ENCODE peak calls at places on chromosomes 3 and 15, in ten cellular contexts. One of them, this sample, is unnamed.

GRCh38 chr3:117026401-117026800 is 316.8 kb downstream of the TUSC7 start:
- DNase-seq in NCI-H460: no peak
- DNase-seq in T follicular helper cell: no peak
- DNase-seq in NCI-H446 treated with DMSO at 0.1 percent for 48 hours: no peak
- DNase-seq in HFF-Myc: no peak
- DNase-seq in mucosa of descending colon: no peak
- DNase-seq in nephron progenitor cell: no peak
- DNase-seq in germinal center: no peak
- DNase-seq in NB4: no peak
- DNase-seq in fibroblast of the aortic adventitia: no peak
- DNase-seq in this sample: no peak

GRCh38 chr3:14368146-14368545 is 34.3 kb upstream of the SLC6A6 start:
- DNase-seq in NCI-H460: no peak
- DNase-seq in T follicular helper cell: no peak
- DNase-seq in NCI-H446 treated with DMSO at 0.1 percent for 48 hours: no peak
- DNase-seq in HFF-Myc: no peak
- DNase-seq in mucosa of descending colon: no peak
- DNase-seq in nephron progenitor cell: no peak
- DNase-seq in germinal center: no peak
- DNase-seq in NB4: no peak
- DNase-seq in fibroblast of the aortic adventitia: no peak
- DNase-seq in this sample: no peak

GRCh38 chr15:66965201-66965900 is 100.1 kb upstream of the SMAD3 start:
- DNase-seq in NCI-H460: no peak
- DNase-seq in T follicular helper cell: no peak
- DNase-seq in NCI-H446 treated with DMSO at 0.1 percent for 48 hours: no peak
- DNase-seq in HFF-Myc: no peak
- DNase-seq in mucosa of descending colon: no peak
- DNase-seq in nephron progenitor cell: no peak
- DNase-seq in germinal center: no peak
- DNase-seq in NB4: no peak
- DNase-seq in fibroblast of the aortic adventitia: no peak
- DNase-seq in this sample: no peak

GRCh38 chr15:84604804-84605203 is 4.0 kb downstream of the ZSCAN2 start:
- DNase-seq in NCI-H460: no peak
- DNase-seq in T follicular helper cell: no peak
- DNase-seq in NCI-H446 treated with DMSO at 0.1 percent for 48 hours: no peak
- DNase-seq in HFF-Myc: no peak
- DNase-seq in mucosa of descending colon: no peak
- DNase-seq in nephron progenitor cell: no peak
- DNase-seq in germinal center: no peak
- DNase-seq in NB4: no peak
- DNase-seq in fibroblast of the aortic adventitia: no peak
- DNase-seq in this sample: no peak

GRCh38 chr15:90082140-90082713 is 20.0 kb downstream of the IDH2 start:
- DNase-seq in NCI-H460: no peak
- DNase-seq in T follicular helper cell: no peak
- DNase-seq in NCI-H446 treated with DMSO at 0.1 percent for 48 hours: no peak
- DNase-seq in HFF-Myc: no peak
- DNase-seq in mucosa of descending colon: no peak
- DNase-seq in nephron progenitor cell: no peak
- DNase-seq in germinal center: no peak
- DNase-seq in NB4: no peak
- DNase-seq in fibroblast of the aortic adventitia: no peak
- DNase-seq in this sample: no peak

GRCh38 chr15:77282333-77282732 is 137.6 kb downstream of the PEAK1 start:
- DNase-seq in NCI-H460: no peak
- DNase-seq in T follicular helper cell: no peak
- DNase-seq in NCI-H446 treated with DMSO at 0.1 percent for 48 hours: no peak
- DNase-seq in HFF-Myc: peak
- DNase-seq in mucosa of descending colon: no peak
- DNase-seq in nephron progenitor cell: no peak
- DNase-seq in germinal center: no peak
- DNase-seq in NB4: no peak
- DNase-seq in fibroblast of the aortic adventitia: peak
- DNase-seq in this sample: no peak

GRCh38 chr3:196186661-196187573 is 24.3 kb downstream of the ZDHHC19 start:
- DNase-seq in NCI-H460: no peak
- DNase-seq in T follicular helper cell: no peak
- DNase-seq in NCI-H446 treated with DMSO at 0.1 percent for 48 hours: no peak
- DNase-seq in HFF-Myc: no peak
- DNase-seq in mucosa of descending colon: peak
- DNase-seq in nephron progenitor cell: peak
- DNase-seq in germinal center: peak
- DNase-seq in NB4: no peak
- DNase-seq in fibroblast of the aortic adventitia: peak
- DNase-seq in this sample: peak

GRCh38 chr3:149129326-149130123 is at the start of gene HPS3:
- DNase-seq in NCI-H460: peak
- DNase-seq in T follicular helper cell: peak
- DNase-seq in NCI-H446 treated with DMSO at 0.1 percent for 48 hours: peak
- DNase-seq in HFF-Myc: peak
- DNase-seq in mucosa of descending colon: peak
- DNase-seq in nephron progenitor cell: peak
- DNase-seq in germinal center: peak
- DNase-seq in NB4: peak
- DNase-seq in fibroblast of the aortic adventitia: peak
- DNase-seq in this sample: peak

GRCh38 chr3:184637705-184638104 is 74.2 kb downstream of the MAGEF1 start:
- DNase-seq in NCI-H460: no peak
- DNase-seq in T follicular helper cell: no peak
- DNase-seq in NCI-H446 treated with DMSO at 0.1 percent for 48 hours: no peak
- DNase-seq in HFF-Myc: no peak
- DNase-seq in mucosa of descending colon: no peak
- DNase-seq in nephron progenitor cell: no peak
- DNase-seq in germinal center: no peak
- DNase-seq in NB4: peak
- DNase-seq in fibroblast of the aortic adventitia: no peak
- DNase-seq in this sample: no peak

GRCh38 chr15:95162967-95163531 is 931.7 kb downstream of the MCTP2 start:
- DNase-seq in NCI-H460: no peak
- DNase-seq in T follicular helper cell: no peak
- DNase-seq in NCI-H446 treated with DMSO at 0.1 percent for 48 hours: no peak
- DNase-seq in HFF-Myc: peak
- DNase-seq in mucosa of descending colon: no peak
- DNase-seq in nephron progenitor cell: no peak
- DNase-seq in germinal center: no peak
- DNase-seq in NB4: no peak
- DNase-seq in fibroblast of the aortic adventitia: peak
- DNase-seq in this sample: no peak

GRCh38 chr3:16739416-16740091 is 134.3 kb upstream of the DAZL start:
- DNase-seq in NCI-H460: no peak
- DNase-seq in T follicular helper cell: no peak
- DNase-seq in NCI-H446 treated with DMSO at 0.1 percent for 48 hours: no peak
- DNase-seq in HFF-Myc: peak
- DNase-seq in mucosa of descending colon: no peak
- DNase-seq in nephron progenitor cell: no peak
- DNase-seq in germinal center: no peak
- DNase-seq in NB4: no peak
- DNase-seq in fibroblast of the aortic adventitia: peak
- DNase-seq in this sample: no peak

GRCh38 chr15:92079047-92079446 is 225.5 kb downstream of the SLCO3A1 start:
- DNase-seq in NCI-H460: no peak
- DNase-seq in T follicular helper cell: no peak
- DNase-seq in NCI-H446 treated with DMSO at 0.1 percent for 48 hours: no peak
- DNase-seq in HFF-Myc: no peak
- DNase-seq in mucosa of descending colon: no peak
- DNase-seq in nephron progenitor cell: no peak
- DNase-seq in germinal center: no peak
- DNase-seq in NB4: peak
- DNase-seq in fibroblast of the aortic adventitia: no peak
- DNase-seq in this sample: no peak

GRCh38 chr15:75069301-75069925 is 46.0 kb downstream of the PPCDC start:
- DNase-seq in NCI-H460: no peak
- DNase-seq in T follicular helper cell: no peak
- DNase-seq in NCI-H446 treated with DMSO at 0.1 percent for 48 hours: no peak
- DNase-seq in HFF-Myc: no peak
- DNase-seq in mucosa of descending colon: no peak
- DNase-seq in nephron progenitor cell: no peak
- DNase-seq in germinal center: peak
- DNase-seq in NB4: peak
- DNase-seq in fibroblast of the aortic adventitia: no peak
- DNase-seq in this sample: no peak

GRCh38 chr3:8223766-8224165 is 277.9 kb upstream of the LMCD1 start:
- DNase-seq in NCI-H460: no peak
- DNase-seq in T follicular helper cell: no peak
- DNase-seq in NCI-H446 treated with DMSO at 0.1 percent for 48 hours: no peak
- DNase-seq in HFF-Myc: no peak
- DNase-seq in mucosa of descending colon: no peak
- DNase-seq in nephron progenitor cell: no peak
- DNase-seq in germinal center: no peak
- DNase-seq in NB4: no peak
- DNase-seq in fibroblast of the aortic adventitia: peak
- DNase-seq in this sample: no peak

GRCh38 chr15:25886498-25887140 is 23.5 kb upstream of the ATP10A start:
- DNase-seq in NCI-H460: no peak
- DNase-seq in T follicular helper cell: no peak
- DNase-seq in NCI-H446 treated with DMSO at 0.1 percent for 48 hours: no peak
- DNase-seq in HFF-Myc: no peak
- DNase-seq in mucosa of descending colon: no peak
- DNase-seq in nephron progenitor cell: no peak
- DNase-seq in germinal center: no peak
- DNase-seq in NB4: no peak
- DNase-seq in fibroblast of the aortic adventitia: peak
- DNase-seq in this sample: no peak

GRCh38 chr3:141305436-141305835 is 62.9 kb upstream of the ZBTB38 start:
- DNase-seq in NCI-H460: peak
- DNase-seq in T follicular helper cell: no peak
- DNase-seq in NCI-H446 treated with DMSO at 0.1 percent for 48 hours: peak
- DNase-seq in HFF-Myc: no peak
- DNase-seq in mucosa of descending colon: no peak
- DNase-seq in nephron progenitor cell: no peak
- DNase-seq in germinal center: no peak
- DNase-seq in NB4: peak
- DNase-seq in fibroblast of the aortic adventitia: peak
- DNase-seq in this sample: peak

GRCh38 chr3:77038928-77039605 is 832 bp upstream of the ROBO2 start:
- DNase-seq in NCI-H460: no peak
- DNase-seq in T follicular helper cell: no peak
- DNase-seq in NCI-H446 treated with DMSO at 0.1 percent for 48 hours: peak
- DNase-seq in HFF-Myc: no peak
- DNase-seq in mucosa of descending colon: no peak
- DNase-seq in nephron progenitor cell: peak
- DNase-seq in germinal center: no peak
- DNase-seq in NB4: no peak
- DNase-seq in fibroblast of the aortic adventitia: no peak
- DNase-seq in this sample: peak

GRCh38 chr3:157913052-157913451 is 193.2 kb downstream of the SHOX2 start:
- DNase-seq in NCI-H460: no peak
- DNase-seq in T follicular helper cell: no peak
- DNase-seq in NCI-H446 treated with DMSO at 0.1 percent for 48 hours: no peak
- DNase-seq in HFF-Myc: no peak
- DNase-seq in mucosa of descending colon: no peak
- DNase-seq in nephron progenitor cell: no peak
- DNase-seq in germinal center: no peak
- DNase-seq in NB4: no peak
- DNase-seq in fibroblast of the aortic adventitia: no peak
- DNase-seq in this sample: no peak

GRCh38 chr3:172692751-172693310 is 18.0 kb downstream of the NCEH1 start:
- DNase-seq in NCI-H460: no peak
- DNase-seq in T follicular helper cell: no peak
- DNase-seq in NCI-H446 treated with DMSO at 0.1 percent for 48 hours: no peak
- DNase-seq in HFF-Myc: no peak
- DNase-seq in mucosa of descending colon: no peak
- DNase-seq in nephron progenitor cell: no peak
- DNase-seq in germinal center: peak
- DNase-seq in NB4: peak
- DNase-seq in fibroblast of the aortic adventitia: no peak
- DNase-seq in this sample: no peak

GRCh38 chr15:48352474-48353072 is 21.3 kb downstream of the DUT start:
- DNase-seq in NCI-H460: peak
- DNase-seq in T follicular helper cell: peak
- DNase-seq in NCI-H446 treated with DMSO at 0.1 percent for 48 hours: peak
- DNase-seq in HFF-Myc: no peak
- DNase-seq in mucosa of descending colon: no peak
- DNase-seq in nephron progenitor cell: peak
- DNase-seq in germinal center: peak
- DNase-seq in NB4: peak
- DNase-seq in fibroblast of the aortic adventitia: peak
- DNase-seq in this sample: peak

GRCh38 chr3:33218072-33218445 is 551 bp downstream of the SUSD5 start:
- DNase-seq in NCI-H460: no peak
- DNase-seq in T follicular helper cell: no peak
- DNase-seq in NCI-H446 treated with DMSO at 0.1 percent for 48 hours: no peak
- DNase-seq in HFF-Myc: no peak
- DNase-seq in mucosa of descending colon: no peak
- DNase-seq in nephron progenitor cell: peak
- DNase-seq in germinal center: no peak
- DNase-seq in NB4: no peak
- DNase-seq in fibroblast of the aortic adventitia: peak
- DNase-seq in this sample: no peak

GRCh38 chr15:75606711-75607684 is 18.5 kb downstream of the SNUPN start:
- DNase-seq in NCI-H460: no peak
- DNase-seq in T follicular helper cell: no peak
- DNase-seq in NCI-H446 treated with DMSO at 0.1 percent for 48 hours: no peak
- DNase-seq in HFF-Myc: no peak
- DNase-seq in mucosa of descending colon: no peak
- DNase-seq in nephron progenitor cell: no peak
- DNase-seq in germinal center: no peak
- DNase-seq in NB4: peak
- DNase-seq in fibroblast of the aortic adventitia: no peak
- DNase-seq in this sample: no peak

GRCh38 chr3:129326138-129326537 is 47.5 kb downstream of the HMCES start:
- DNase-seq in NCI-H460: no peak
- DNase-seq in T follicular helper cell: no peak
- DNase-seq in NCI-H446 treated with DMSO at 0.1 percent for 48 hours: no peak
- DNase-seq in HFF-Myc: no peak
- DNase-seq in mucosa of descending colon: no peak
- DNase-seq in nephron progenitor cell: no peak
- DNase-seq in germinal center: no peak
- DNase-seq in NB4: no peak
- DNase-seq in fibroblast of the aortic adventitia: no peak
- DNase-seq in this sample: no peak

GRCh38 chr15:25182736-25183445 is 228.1 kb downstream of the SNRPN start:
- DNase-seq in NCI-H460: no peak
- DNase-seq in T follicular helper cell: no peak
- DNase-seq in NCI-H446 treated with DMSO at 0.1 percent for 48 hours: no peak
- DNase-seq in HFF-Myc: no peak
- DNase-seq in mucosa of descending colon: peak
- DNase-seq in nephron progenitor cell: no peak
- DNase-seq in germinal center: no peak
- DNase-seq in NB4: peak
- DNase-seq in fibroblast of the aortic adventitia: no peak
- DNase-seq in this sample: no peak

GRCh38 chr15:70147178-70147760 is 49.6 kb upstream of the TLE3 start:
- DNase-seq in NCI-H460: no peak
- DNase-seq in T follicular helper cell: no peak
- DNase-seq in NCI-H446 treated with DMSO at 0.1 percent for 48 hours: no peak
- DNase-seq in HFF-Myc: no peak
- DNase-seq in mucosa of descending colon: no peak
- DNase-seq in nephron progenitor cell: no peak
- DNase-seq in germinal center: no peak
- DNase-seq in NB4: peak
- DNase-seq in fibroblast of the aortic adventitia: no peak
- DNase-seq in this sample: no peak

GRCh38 chr3:106249159-106249558 is 380.3 kb upstream of the CBLB start:
- DNase-seq in NCI-H460: no peak
- DNase-seq in T follicular helper cell: no peak
- DNase-seq in NCI-H446 treated with DMSO at 0.1 percent for 48 hours: no peak
- DNase-seq in HFF-Myc: peak
- DNase-seq in mucosa of descending colon: no peak
- DNase-seq in nephron progenitor cell: no peak
- DNase-seq in germinal center: no peak
- DNase-seq in NB4: no peak
- DNase-seq in fibroblast of the aortic adventitia: peak
- DNase-seq in this sample: no peak

GRCh38 chr3:143881102-143881501 is 32.8 kb upstream of the SLC9A9 start:
- DNase-seq in NCI-H460: no peak
- DNase-seq in T follicular helper cell: no peak
- DNase-seq in NCI-H446 treated with DMSO at 0.1 percent for 48 hours: no peak
- DNase-seq in HFF-Myc: no peak
- DNase-seq in mucosa of descending colon: no peak
- DNase-seq in nephron progenitor cell: no peak
- DNase-seq in germinal center: no peak
- DNase-seq in NB4: peak
- DNase-seq in fibroblast of the aortic adventitia: no peak
- DNase-seq in this sample: no peak

GRCh38 chr3:12444582-12445468 is 39.5 kb upstream of the TSEN2 start:
- DNase-seq in NCI-H460: no peak
- DNase-seq in T follicular helper cell: no peak
- DNase-seq in NCI-H446 treated with DMSO at 0.1 percent for 48 hours: no peak
- DNase-seq in HFF-Myc: no peak
- DNase-seq in mucosa of descending colon: peak
- DNase-seq in nephron progenitor cell: no peak
- DNase-seq in germinal center: no peak
- DNase-seq in NB4: no peak
- DNase-seq in fibroblast of the aortic adventitia: no peak
- DNase-seq in this sample: no peak

This sample was measured in NCI-H1694 treated with DMSO at 0.1 percent for 48 hours.